ENCODE peak calls at places on chromosomes 11 and 22, in five cellular contexts. T is epithelial cell of esophagus, C is Calu3, X is fibroblast of pulmonary artery, J is HL-60. W is an unnamed sample.

GRCh38 chr11:96218901-96219300 is 124.1 kb downstream of the MAML2 start:
- DNase-seq in C (no peak), J (no peak), X (no peak), T (no peak), W (no peak)

GRCh38 chr11:44993971-44994705 is 43.5 kb upstream of the TP53I11 start:
- DNase-seq in T (no peak), X (no peak), J (no peak), C (no peak), W (no peak)

GRCh38 chr22:30743257-30744020 is 48.8 kb downstream of the OSBP2 start:
- DNase-seq in C (no peak), X (no peak), J (no peak), T (no peak), W (no peak)

GRCh38 chr11:64754124-64754918 is 5.5 kb downstream of the PYGM start:
- DNase-seq in X (no peak), C (no peak), T (no peak), J (no peak), W (no peak)

GRCh38 chr11:68387840-68388239 is 72.7 kb upstream of the PPP6R3 start:
- DNase-seq in X (no peak), J (no peak), T (no peak), C (no peak), W (no peak)

GRCh38 chr11:41461057-41461681 is 1.7 kb upstream of the LRRC4C start:
- DNase-seq in X (peak), J (no peak), C (no peak), T (peak), W (peak)

GRCh38 chr11:112735470-112735869 is 225.8 kb upstream of the NCAM1 start:
- DNase-seq in J (no peak), C (no peak), T (no peak), X (no peak), W (no peak)

GRCh38 chr11:78350646-78351165 is 66.9 kb downstream of the GAB2 start:
- DNase-seq in J (peak), X (peak), T (no peak), C (no peak), W (no peak)

GRCh38 chr11:76293189-76293631 is 86.9 kb upstream of the WNT11 start:
- DNase-seq in J (no peak), T (no peak), X (no peak), C (no peak), W (no peak)

DNA sequence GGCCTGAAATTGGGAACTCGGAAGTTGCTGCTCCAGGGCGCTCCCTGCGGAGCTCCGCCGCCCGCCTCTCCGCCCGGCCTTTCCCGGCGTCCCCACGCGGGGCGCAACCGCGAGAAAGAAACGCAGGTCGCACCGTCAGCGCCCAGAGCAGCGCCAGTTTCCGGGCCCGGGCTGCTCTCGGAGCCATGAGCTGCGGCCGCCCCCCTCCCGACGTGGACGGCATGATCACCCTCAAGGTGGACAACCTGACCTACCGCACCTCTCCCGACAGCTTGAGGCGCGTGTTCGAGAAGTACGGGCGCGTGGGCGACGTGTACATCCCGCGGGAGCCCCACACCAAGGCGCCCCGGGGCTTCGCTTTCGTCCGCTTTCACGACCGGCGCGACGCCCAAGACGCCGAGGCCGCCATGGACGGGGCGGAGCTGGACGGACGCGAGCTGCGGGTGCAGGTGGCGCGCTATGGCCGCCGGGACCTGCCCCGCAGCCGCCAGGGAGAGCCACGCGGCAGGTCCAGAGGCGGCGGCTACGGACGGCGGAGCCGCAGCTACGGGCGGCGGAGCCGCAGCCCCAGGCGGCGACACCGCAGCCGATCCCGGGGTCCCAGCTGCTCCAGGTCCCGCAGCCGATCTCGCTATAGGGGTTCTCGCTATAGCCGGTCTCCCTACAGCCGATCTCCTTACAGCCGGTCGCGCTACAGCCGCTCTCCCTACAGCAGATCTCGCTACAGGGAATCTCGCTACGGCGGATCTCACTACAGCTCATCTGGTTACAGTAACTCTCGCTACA is 516 bp downstream of the SRSF8 start:
- DNase-seq in X (peak), J (peak), T (peak), C (peak), W (peak)
- TF ChIP-seq CTCF in X (peak), J (no peak), T (peak), C (peak), W (peak)

GRCh38 chr22:42866100-42866499 is 9.0 kb upstream of the ARFGAP3 start:
- DNase-seq in X (no peak), T (no peak), J (no peak), C (no peak), W (no peak)
- TF ChIP-seq CTCF in X (no peak), T (no peak), J (no peak), C (no peak), W (no peak)

GRCh38 chr11:103668859-103669258 is 367.6 kb upstream of the DDI1 start:
- DNase-seq in J (no peak), C (no peak), T (no peak), X (no peak), W (no peak)
- TF ChIP-seq CTCF in J (no peak), C (no peak), T (no peak), X (no peak), W (no peak)

GRCh38 chr22:25764270-25765015 is 22.5 kb downstream of the MYO18B start:
- DNase-seq in J (no peak), C (no peak), X (no peak), T (no peak), W (no peak)
- TF ChIP-seq CTCF in J (no peak), C (no peak), X (no peak), T (no peak), W (no peak)

DNA sequence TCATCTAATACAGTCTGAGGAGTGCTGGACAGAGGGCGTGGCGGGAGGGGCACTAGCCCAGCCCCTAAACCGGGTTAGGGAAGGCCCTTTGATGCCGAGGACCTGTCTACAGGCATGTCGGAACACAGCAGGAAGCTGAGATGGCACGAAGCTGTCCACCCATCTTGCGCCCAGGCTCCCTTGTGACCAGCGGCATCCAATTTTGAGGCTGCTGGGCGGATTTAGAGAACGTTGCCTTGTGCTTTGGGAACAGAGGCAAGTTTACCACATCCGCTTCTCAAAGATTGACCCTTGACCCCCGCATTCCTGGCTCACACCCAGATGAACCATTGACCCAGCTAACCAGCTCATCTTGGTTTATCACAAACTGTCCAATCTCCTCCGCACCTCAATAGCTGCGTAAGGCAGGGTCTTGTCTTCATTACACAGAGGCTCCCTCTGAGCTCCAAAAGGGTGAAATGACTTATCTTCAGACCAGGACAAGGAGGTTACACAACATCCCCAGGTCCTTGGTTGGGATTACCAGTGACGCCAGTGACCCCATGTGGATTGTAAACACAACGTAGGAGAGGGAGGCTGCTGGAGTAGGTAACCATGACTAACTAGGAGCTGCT is 4.5 kb downstream of the FAM83F start:
- DNase-seq in C (peak), J (peak), X (peak), T (peak), W (peak)
- TF ChIP-seq CTCF in C (no peak), J (no peak), X (no peak), T (no peak), W (no peak)

DNA sequence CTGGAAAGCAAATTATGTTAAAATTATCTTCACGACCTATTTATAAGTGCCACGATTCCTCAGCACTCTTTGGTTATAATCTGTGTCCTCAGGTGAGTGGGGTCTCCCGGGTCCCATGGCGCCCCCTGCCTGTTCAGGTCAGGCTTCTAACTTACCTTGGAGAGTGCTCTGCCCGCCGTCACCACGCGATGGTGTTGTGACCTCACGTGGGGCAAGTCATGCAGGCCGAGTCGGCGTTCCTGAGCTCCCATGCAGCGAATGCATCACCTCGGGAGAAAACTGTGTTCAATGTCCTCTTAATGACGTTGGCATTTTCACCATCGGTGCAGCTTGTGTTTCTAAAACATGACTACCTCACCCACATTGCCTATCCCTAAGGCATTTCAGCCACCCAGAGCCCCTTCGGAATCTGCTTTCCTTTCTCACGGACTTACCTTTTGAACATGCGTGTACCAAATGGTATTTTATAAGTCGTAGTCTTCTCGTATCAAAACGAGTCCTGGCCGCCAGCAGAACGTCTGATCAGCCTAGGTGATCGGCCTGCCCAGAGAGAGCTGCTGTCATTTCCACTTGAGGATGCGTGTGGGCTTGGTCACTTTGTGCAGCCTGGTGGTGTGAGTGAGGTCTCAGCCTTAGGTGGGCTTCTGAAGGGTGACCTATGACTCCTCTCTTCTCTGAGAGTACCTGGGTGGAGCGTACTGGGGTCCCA is 64.8 kb downstream of the TBC1D22A start:
- DNase-seq in J (no peak), X (no peak), C (no peak), T (no peak), W (no peak)
- TF ChIP-seq CTCF in J (no peak), X (no peak), C (peak), T (no peak), W (no peak)

DNA sequence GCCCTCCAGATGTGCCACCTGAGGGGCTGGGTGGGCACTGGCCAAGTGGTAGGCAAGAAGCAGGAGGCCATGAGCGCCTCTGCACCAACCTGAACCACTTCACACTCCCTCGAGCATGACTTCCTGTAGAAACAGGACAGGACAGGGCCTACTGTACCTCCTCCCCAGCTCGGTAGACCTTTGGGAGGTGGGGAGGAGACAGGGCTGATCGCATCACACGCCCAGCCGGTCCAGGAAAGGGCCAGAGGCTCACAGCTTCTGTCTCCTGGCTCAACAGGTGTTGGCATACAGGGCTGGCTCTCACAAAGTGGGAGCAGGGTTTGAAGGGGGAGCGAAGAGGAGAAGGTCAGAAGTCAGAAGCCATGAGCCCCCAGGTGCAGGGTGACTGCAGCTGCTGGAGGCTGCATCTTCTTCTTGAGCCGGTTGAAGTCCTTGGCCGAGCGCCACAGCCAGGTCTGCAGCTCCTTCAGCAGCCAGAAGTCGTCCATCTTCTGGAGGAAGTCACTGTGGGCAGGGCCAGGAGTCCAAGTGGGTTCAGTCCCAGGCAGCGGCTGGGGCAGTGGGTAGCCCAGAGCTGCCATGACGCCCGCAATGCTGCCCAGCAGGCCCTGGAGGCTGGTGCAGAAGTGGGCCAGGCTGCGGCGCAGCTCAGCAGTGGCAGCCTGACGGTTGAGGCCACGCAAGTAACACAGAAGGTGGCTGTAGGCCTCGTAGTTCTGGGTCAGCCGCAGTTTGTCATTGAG is 8.4 kb downstream of the CLCF1 start:
- DNase-seq in C (no peak), J (no peak), T (no peak), X (no peak), W (no peak)
- TF ChIP-seq CTCF in C (no peak), J (no peak), T (no peak), X (no peak), W (no peak)

DNA sequence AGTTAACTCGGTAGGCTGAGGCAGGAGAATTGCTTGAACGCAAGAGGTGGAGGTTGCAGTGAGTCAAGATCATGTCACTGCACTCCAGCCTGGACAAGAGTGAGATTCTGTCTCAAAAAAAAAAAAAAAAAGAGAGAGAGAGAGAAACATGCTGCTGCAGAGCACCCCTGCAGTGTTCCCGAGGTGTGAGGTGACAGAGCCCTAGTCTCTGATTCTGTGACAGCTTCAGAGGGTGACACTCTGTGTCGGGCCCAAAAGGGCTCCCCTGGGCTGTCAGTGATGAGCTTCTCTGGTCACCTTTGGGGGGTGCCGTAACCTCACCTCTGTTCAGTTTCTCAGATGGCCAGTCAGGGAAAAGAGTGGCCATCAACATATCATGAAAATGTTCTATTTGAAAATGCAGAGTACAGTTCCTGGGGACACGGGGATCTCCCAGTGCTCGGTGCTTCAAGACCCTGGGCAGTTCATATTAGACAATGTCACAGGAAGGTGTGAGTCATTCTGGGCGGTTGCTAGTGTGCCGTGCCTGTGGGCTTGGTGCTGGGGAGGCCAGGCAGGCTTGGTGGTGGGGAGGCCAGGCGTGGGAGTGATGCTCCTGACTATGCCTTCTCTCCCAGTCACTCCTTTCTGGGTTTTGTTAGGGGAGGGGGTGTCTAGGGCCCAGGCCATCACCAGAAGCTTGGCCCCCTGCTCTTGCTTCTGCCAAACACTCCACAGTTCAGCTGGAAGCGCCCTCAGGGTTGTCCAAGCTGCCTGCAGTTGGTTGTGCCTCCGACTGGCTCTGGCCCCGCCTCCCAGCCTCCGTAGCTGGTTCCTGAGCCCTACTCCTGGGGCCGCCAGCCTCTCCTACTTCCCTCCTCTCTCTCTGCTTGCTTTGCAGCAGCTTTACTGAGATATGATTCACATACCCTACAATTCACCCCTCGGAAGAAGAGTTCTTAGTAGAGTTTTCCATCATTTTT is 52.5 kb upstream of the CLDN5 start:
- DNase-seq in X (peak), J (peak), T (peak), C (peak), W (peak)
- TF ChIP-seq CTCF in X (no peak), J (no peak), T (no peak), C (no peak), W (no peak)